ENCODE peak calls at places on chromosome 13, in five cellular contexts. E is epithelial cell of proximal tubule; M is CD8-positive, alpha-beta T cell; O is K562; Y is IMR-90. A is an unnamed sample.

GRCh38 chr13:94707400-94708021 is 4.8 kb downstream of the SOX21 start:
- DNase-seq in E (no peak), M (no peak), O (peak; percentile 58), Y (no peak), A (peak; percentile 61)

GRCh38 chr13:99367663-99368448 is 60.7 kb upstream of the GPR183 start:
- DNase-seq in E (no peak), M (no peak), O (no peak), Y (no peak), A (peak; percentile 9)

GRCh38 chr13:48110132-48110868 is 15.4 kb upstream of the MED4 start:
- DNase-seq in E (no peak), M (no peak), O (no peak), Y (no peak), A (no peak)

GRCh38 chr13:95497307-95497943 is 55.1 kb upstream of the CLDN10 start:
- DNase-seq in E (no peak), M (no peak), O (no peak), Y (no peak), A (no peak)

GRCh38 chr13:30829145-30829544 is 76.9 kb upstream of the MEDAG start:
- DNase-seq in E (no peak), M (no peak), O (no peak), Y (peak; percentile 82), A (no peak)

GRCh38 chr13:39036212-39036611 is 1.7 kb downstream of the PROSER1 start:
- DNase-seq in E (no peak), M (no peak), O (no peak), Y (peak; percentile 4), A (no peak)

GRCh38 chr13:32824671-32825070 is 191.6 kb upstream of the KL start:
- DNase-seq in E (peak; percentile 55), M (no peak), O (no peak), Y (peak; percentile 95), A (no peak)

GRCh38 chr13:74461011-74461410 is 326.8 kb upstream of the KLF12 start:
- DNase-seq in E (no peak), M (no peak), O (no peak), Y (no peak), A (no peak)

GRCh38 chr13:97189943-97190342 is 32.2 kb upstream of the MBNL2 start:
- DNase-seq in E (no peak), M (no peak), O (no peak), Y (no peak), A (no peak)

GRCh38 chr13:21657538-21657937 is 13.3 kb upstream of the FGF9 start:
- DNase-seq in E (no peak), M (no peak), O (no peak), Y (peak; percentile 94), A (no peak)

GRCh38 chr13:97710797-97711196 is 242.7 kb upstream of the IPO5 start:
- DNase-seq in E (no peak), M (no peak), O (no peak), Y (no peak), A (no peak)

GRCh38 chr13:103255587-103256301 is 189.5 kb upstream of the SLC10A2 start:
- DNase-seq in E (no peak), M (no peak), O (no peak), Y (no peak), A (no peak)

GRCh38 chr13:85853901-85854663 is 54.9 kb upstream of the SLITRK6 start:
- DNase-seq in E (no peak), M (no peak), O (no peak), Y (no peak), A (no peak)

GRCh38 chr13:49448753-49449152 is 4.7 kb downstream of the SETDB2 start:
- DNase-seq in E (no peak), M (no peak), O (no peak), Y (no peak), A (no peak)

GRCh38 chr13:49821216-49821820 is 28.8 kb upstream of the KPNA3 start:
- DNase-seq in E (no peak), M (no peak), O (no peak), Y (no peak), A (no peak)

GRCh38 chr13:101341464-101341863 is 74.8 kb downstream of the NALCN start:
- DNase-seq in E (no peak), M (no peak), O (no peak), Y (peak; percentile 12), A (no peak)

GRCh38 chr13:93476175-93476574 is 249.6 kb downstream of the GPC6 start:
- DNase-seq in E (peak; percentile 32), M (no peak), O (no peak), Y (peak; percentile 91), A (no peak)

GRCh38 chr13:34076943-34077703 is 259.2 kb downstream of the RFC3 start:
- DNase-seq in E (no peak), M (no peak), O (no peak), Y (peak; percentile 1), A (no peak)

GRCh38 chr13:99972190-99972731 is 694 bp upstream of the ZIC5 start:
- DNase-seq in E (no peak), M (no peak), O (no peak), Y (no peak), A (no peak)

GRCh38 chr13:75639426-75639825 is 3.3 kb downstream of the LMO7 start:
- DNase-seq in E (no peak), M (no peak), O (no peak), Y (no peak), A (no peak)

GRCh38 chr13:107866666-107867623 is 348.4 kb downstream of the LIG4 start:
- DNase-seq in E (no peak), M (no peak), O (peak; percentile 91), Y (peak; percentile 66), A (peak; percentile 67)

GRCh38 chr13:41139296-41139966 is 6.8 kb upstream of the KBTBD6 start:
- DNase-seq in E (peak; percentile 46), M (no peak), O (no peak), Y (peak; percentile 66), A (no peak)

GRCh38 chr13:41133951-41134350 is 1.3 kb upstream of the KBTBD6 start:
- DNase-seq in E (no peak), M (no peak), O (no peak), Y (no peak), A (no peak)

GRCh38 chr13:41137951-41138350 is 5.3 kb upstream of the KBTBD6 start:
- DNase-seq in E (peak; percentile 82), M (no peak), O (no peak), Y (peak; percentile 81), A (no peak)

GRCh38 chr13:41136396-41137031 is 3.9 kb upstream of the KBTBD6 start:
- DNase-seq in E (no peak), M (no peak), O (peak; percentile 16), Y (no peak), A (no peak)

DNA sequence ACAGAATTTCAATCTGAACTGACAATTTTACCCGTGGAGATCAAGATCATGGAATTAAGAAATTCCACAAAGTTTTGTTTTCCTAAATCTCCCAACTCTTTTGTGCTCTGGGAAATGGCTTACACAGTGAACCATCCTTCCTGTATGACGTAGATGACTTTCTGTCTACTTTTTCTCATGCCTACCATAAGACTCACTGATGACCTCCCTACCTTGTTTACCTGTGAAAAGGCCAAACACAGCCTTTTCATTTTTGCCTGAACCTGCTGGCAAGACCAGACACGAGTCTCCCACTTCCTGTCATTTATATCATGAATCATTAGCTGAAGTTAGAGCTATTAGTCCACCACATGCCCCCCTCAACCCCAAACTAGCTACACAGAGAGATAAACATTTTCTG is 4.6 kb upstream of the KBTBD6 start:
- DNase-seq in E (no peak), M (no peak), O (no peak), Y (peak; percentile 23), A (no peak)
- H3K4me3 ChIP-seq in E (no peak overlapping the region), M (no peak overlapping the region), O (no peak overlapping the region), Y (no peak overlapping the region), A (no peak overlapping the region)

GRCh38 chr13:54972838-54973237 is 1944.2 kb downstream of the OLFM4 start:
- DNase-seq in E (no peak), M (no peak), O (no peak), Y (no peak), A (no peak)
- H3K4me3 ChIP-seq in E (no peak overlapping the region), M (no peak overlapping the region), O (no peak overlapping the region), Y (no peak overlapping the region), A (no peak overlapping the region)

GRCh38 chr13:111116830-111117229 is 1.7 kb downstream of the ARHGEF7 start:
- DNase-seq in E (no peak), M (no peak), O (no peak), Y (peak; percentile 14), A (no peak)
- H3K4me3 ChIP-seq in E (no peak overlapping the region), M (no peak overlapping the region), O (no peak overlapping the region), Y (no peak overlapping the region), A (no peak overlapping the region)

GRCh38 chr13:110347535-110348308 is 40.6 kb downstream of the COL4A2 start:
- DNase-seq in E (peak; percentile 82), M (no peak), O (no peak), Y (peak; percentile 90), A (no peak)
- H3K4me3 ChIP-seq in E (no peak overlapping the region), M (no peak overlapping the region), O (no peak overlapping the region), Y (no peak overlapping the region), A (no peak overlapping the region)

GRCh38 chr13:71852082-71852481 is 14.9 kb downstream of the DACH1 start:
- DNase-seq in E (no peak), M (no peak), O (no peak), Y (no peak), A (no peak)
- H3K4me3 ChIP-seq in E (no peak overlapping the region), M (no peak overlapping the region), O (no peak overlapping the region), Y (no peak overlapping the region), A (no peak overlapping the region)

DNA sequence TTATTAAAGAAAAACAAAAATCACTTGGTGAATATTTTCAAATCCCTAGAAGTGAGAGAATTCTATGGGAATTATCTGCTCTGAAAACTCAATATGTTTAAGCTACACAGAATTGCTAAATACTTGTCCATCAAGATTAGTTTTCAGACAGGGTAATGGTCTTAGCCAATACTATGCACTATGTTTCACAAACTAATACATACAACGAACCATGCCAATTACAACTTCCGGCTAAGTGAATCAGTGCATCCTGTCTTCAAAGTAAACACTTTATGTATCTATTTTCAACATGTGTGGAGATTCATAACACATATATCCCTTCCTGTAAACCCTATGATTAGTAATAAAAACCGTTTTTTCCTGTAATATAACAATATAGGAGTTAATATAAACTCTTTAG is 181.5 kb downstream of the POSTN start:
- DNase-seq in E (no peak), M (no peak), O (no peak), Y (peak; percentile 53), A (no peak)
- H3K4me3 ChIP-seq in E (no peak overlapping the region), M (no peak overlapping the region), O (no peak overlapping the region), Y (no peak overlapping the region), A (no peak overlapping the region)

GRCh38 chr13:27924529-27925141 is 4.8 kb downstream of the PDX1 start:
- DNase-seq in E (no peak), M (no peak), O (no peak), Y (no peak), A (no peak)

GRCh38 chr13:27925220-27925991 is 5.6 kb downstream of the PDX1 start:
- DNase-seq in E (no peak), M (no peak), O (no peak), Y (no peak), A (no peak)

GRCh38 chr13:27928353-27928804 is 8.6 kb downstream of the PDX1 start:
- DNase-seq in E (no peak), M (no peak), O (no peak), Y (no peak), A (no peak)

GRCh38 chr13:27927444-27928352 is 7.9 kb downstream of the PDX1 start:
- DNase-seq in E (no peak), M (no peak), O (no peak), Y (no peak), A (no peak)

GRCh38 chr13:27926644-27927434 is 7.0 kb downstream of the PDX1 start:
- DNase-seq in E (no peak), M (no peak), O (no peak), Y (no peak), A (no peak)
- H3K4me3 ChIP-seq in E (no peak overlapping the region), M (no peak overlapping the region), O (no peak overlapping the region), Y (no peak overlapping the region), A (no peak overlapping the region)